ENCODE peak calls at places on chromosomes 4 and X, in five cellular contexts. V, S, R, C and T are unnamed samples.

GRCh38 chr4:96354036-96354712 is 514.3 kb downstream of the PDHA2 start:
- DNase-seq in S (no peak), R (no peak), C (no peak), V (no peak), T (no peak)

GRCh38 chrX:134654398-134655012 is 3.8 kb downstream of the PLAC1 start:
- DNase-seq in V (no peak), C (no peak), R (no peak), S (no peak), T (no peak)

GRCh38 chr4:184537269-184538022 is 63.1 kb upstream of the IRF2 start:
- DNase-seq in R (peak), S (peak), C (peak), V (peak), T (peak)

GRCh38 chrX:1481636-1482529 is 29.2 kb upstream of the ASMTL start:
- DNase-seq in V (peak), S (peak), R (peak), C (peak), T (peak)

GRCh38 chrX:101595739-101596419 is 21.9 kb downstream of the ARMCX6 start:
- DNase-seq in R (peak), C (peak), V (peak), S (peak), T (no peak)

GRCh38 chr4:29320947-29321583 is 1399.1 kb upstream of the PCDH7 start:
- DNase-seq in C (no peak), S (no peak), R (no peak), V (no peak), T (no peak)

GRCh38 chrX:121641560-121641959 is 594.1 kb downstream of the GLUD2 start:
- DNase-seq in S (no peak), V (peak), R (no peak), C (no peak), T (no peak)

GRCh38 chr4:146521543-146522097 is at the start of gene SLC10A7:
- DNase-seq in C (peak), R (peak), S (peak), V (peak), T (peak)

GRCh38 chrX:134543201-134543797 is 83.3 kb downstream of the HPRT1 start:
- DNase-seq in R (no peak), S (no peak), C (no peak), V (no peak), T (no peak)

GRCh38 chrX:19705196-19705769 is 182.1 kb downstream of the SH3KBP1 start:
- DNase-seq in V (no peak), S (no peak), R (no peak), C (no peak), T (no peak)

GRCh38 chr4:2745516-2745915 is 10.6 kb downstream of the TNIP2 start:
- DNase-seq in C (no peak), S (no peak), V (no peak), R (no peak), T (no peak)

GRCh38 chr4:184994010-184994622 is 24.2 kb upstream of the HELT start:
- DNase-seq in V (no peak), R (no peak), C (no peak), S (no peak), T (no peak)

GRCh38 chr4:57099363-57099762 is 10.8 kb downstream of the IGFBP7 start:
- DNase-seq in S (no peak), C (no peak), V (no peak), R (no peak), T (no peak)

GRCh38 chrX:134019567-134020206 is 34.3 kb upstream of the GPC3 start:
- DNase-seq in V (no peak), C (no peak), S (no peak), R (no peak), T (no peak)

GRCh38 chr4:2977116-2978097 is 14.0 kb downstream of the GRK4 start:
- DNase-seq in V (no peak), C (no peak), R (no peak), S (no peak), T (no peak)

GRCh38 chr4:26362745-26363439 is 42.1 kb downstream of the RBPJ start:
- DNase-seq in S (no peak), R (no peak), V (no peak), C (no peak), T (no peak)

GRCh38 chr4:101103381-101104142 is 243.8 kb downstream of the PPP3CA start:
- DNase-seq in S (no peak), C (no peak), R (no peak), V (no peak), T (no peak)

GRCh38 chr4:13988347-13989265 is 361.1 kb upstream of the BOD1L1 start:
- DNase-seq in R (no peak), C (no peak), V (peak), S (no peak), T (no peak)

GRCh38 chrX:74291964-74292891 is 11.8 kb upstream of the ZCCHC13 start:
- DNase-seq in R (peak), S (peak), C (peak), V (peak), T (peak)

GRCh38 chr4:155208258-155209054 is at the start of gene NPY2R:
- DNase-seq in R (peak), S (peak), C (no peak), V (no peak), T (peak)

GRCh38 chr4:155207534-155208257 is 740 bp upstream of the NPY2R start:
- DNase-seq in R (peak), C (no peak), S (peak), V (no peak), T (peak)
- TF ChIP-seq CTCF in R (peak), C (no peak), S (peak), V (no peak), T (no peak)

DNA sequence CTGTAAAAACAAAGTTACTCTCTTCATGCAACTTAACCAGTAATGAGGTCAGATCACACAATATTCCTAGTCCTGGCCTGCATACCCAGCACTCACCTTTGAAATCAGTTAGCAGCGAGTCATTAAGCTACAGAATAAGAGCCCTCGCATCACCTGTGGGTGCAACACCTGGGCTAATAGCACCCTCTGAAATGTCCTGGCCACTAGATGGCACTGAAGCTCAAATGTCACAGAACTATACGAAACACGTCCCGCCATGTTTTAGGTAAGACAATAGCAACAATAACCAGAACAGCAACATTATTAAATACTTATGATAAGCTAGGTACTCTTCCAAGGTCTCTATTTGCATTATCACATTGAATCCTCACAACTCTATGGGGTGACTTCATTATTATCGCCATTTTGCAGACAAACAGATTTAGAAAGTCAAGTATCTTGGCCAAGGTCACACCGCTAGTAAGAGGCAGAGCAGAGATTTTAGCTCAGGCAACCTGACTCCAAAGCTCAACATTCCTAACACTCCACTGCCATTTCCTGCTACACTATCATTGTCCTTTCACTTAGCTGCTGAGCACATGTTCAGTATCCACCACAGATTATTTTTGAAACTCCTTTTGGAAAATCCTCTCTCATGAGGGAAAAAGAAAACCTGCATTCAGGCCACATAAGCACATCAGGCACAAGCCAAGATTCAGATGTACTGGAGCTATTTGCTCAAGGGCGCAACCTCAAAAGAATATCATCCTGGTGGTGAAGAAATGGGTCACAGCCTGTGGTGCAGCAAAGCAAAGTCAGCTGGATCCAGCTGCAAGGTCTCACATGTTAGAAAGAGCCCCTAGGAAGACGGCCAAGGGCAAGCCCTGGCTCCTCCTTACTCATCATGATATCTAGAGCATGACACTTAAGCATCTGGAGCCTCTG is 59.5 kb upstream of the KDR start:
- DNase-seq in R (no peak), V (no peak), S (no peak), C (peak), T (no peak)
- TF ChIP-seq CTCF in R (peak), V (peak), S (peak), C (peak), T (no peak)

GRCh38 chrX:93580634-93581033 is 92.7 kb downstream of the NAP1L3 start:
- DNase-seq in R (no peak), V (no peak), S (no peak), C (no peak), T (no peak)
- TF ChIP-seq CTCF in R (no peak), V (no peak), S (no peak), C (no peak), T (no peak)

GRCh38 chr4:41216294-41217019 is 2.1 kb upstream of the APBB2 start:
- DNase-seq in C (peak), V (peak), R (peak), S (peak), T (peak)

GRCh38 chr4:41215969-41216293 is 1.6 kb upstream of the APBB2 start:
- DNase-seq in V (no peak), C (no peak), S (no peak), R (no peak), T (no peak)

GRCh38 chr4:41218703-41219102 is 4.4 kb upstream of the APBB2 start:
- DNase-seq in R (no peak), V (no peak), S (no peak), C (no peak), T (no peak)

GRCh38 chr4:41217020-41217333 is 2.6 kb upstream of the APBB2 start:
- DNase-seq in R (no peak), S (no peak), C (no peak), V (no peak), T (no peak)

DNA sequence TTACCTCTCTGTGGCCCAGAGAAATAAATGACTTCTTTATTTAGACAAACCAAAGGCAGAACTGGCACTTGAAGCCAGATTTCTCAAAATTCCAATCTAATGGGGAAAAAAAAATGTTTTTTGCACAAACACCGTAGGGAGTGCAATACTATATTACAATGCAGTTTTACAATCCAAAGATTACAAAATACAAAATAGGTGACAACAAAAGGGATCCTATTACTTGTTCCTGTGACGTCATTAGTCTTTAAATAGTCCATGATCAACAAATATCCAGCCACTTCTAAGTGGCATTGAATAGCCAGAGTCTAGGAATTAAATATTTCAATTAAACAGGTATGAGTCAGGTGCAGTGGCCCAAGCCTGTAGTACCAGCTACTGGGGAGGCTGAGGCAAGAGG is 3.0 kb upstream of the APBB2 start:
- DNase-seq in S (no peak), R (no peak), V (no peak), C (no peak), T (no peak)
- TF ChIP-seq CTCF in S (no peak), R (no peak), V (no peak), C (no peak), T (no peak)

DNA sequence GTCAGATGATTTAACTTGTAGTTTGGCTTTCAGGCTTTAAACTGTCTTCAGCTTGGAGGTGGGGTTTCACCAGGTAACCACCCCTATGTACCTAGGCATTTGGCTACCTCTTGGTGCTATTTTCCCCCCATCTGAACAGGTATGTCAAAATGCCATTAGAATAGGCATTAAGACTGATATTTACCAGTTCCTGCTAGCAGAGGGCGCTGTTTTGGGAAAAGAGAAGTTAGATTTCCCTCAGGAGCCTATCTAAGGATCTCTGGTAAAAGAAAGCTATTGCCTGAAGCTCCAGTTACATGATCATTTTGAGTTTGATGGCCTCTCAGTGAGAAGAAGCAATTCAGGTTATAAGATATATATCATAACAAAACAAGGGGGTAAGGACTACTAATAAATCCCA is 879.1 kb downstream of the SH3BGRL start:
- DNase-seq in S (no peak), V (no peak), R (no peak), C (no peak), T (no peak)
- TF ChIP-seq CTCF in S (no peak), V (peak), R (no peak), C (no peak), T (peak)

DNA sequence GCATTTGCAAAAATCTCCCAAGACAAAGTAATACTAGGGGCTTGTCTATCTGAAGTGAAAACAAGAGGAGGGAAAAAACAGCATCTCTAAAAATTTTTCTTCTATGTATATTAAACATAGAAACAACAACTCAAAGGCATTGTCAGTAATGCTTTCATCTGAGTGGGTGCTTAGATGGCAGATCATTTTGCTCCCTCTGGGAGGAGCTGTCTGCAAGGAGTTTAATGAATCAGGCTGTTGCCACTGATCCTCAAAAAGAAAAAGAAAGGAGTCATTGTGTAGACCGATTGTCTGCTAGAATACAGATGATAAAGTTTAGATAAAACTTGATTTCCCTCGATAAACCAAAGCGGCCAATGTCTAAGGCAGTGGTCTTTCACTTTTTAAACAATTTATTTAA is 49.7 kb upstream of the KLHL8 start:
- DNase-seq in S (no peak), R (peak), C (peak), V (peak), T (no peak)
- TF ChIP-seq CTCF in S (peak), R (peak), C (peak), V (peak), T (no peak)

GRCh38 chrX:55206152-55206941 is 13.8 kb upstream of the PAGE5 start:
- DNase-seq in V (no peak), R (no peak), S (no peak), C (no peak), T (no peak)

GRCh38 chrX:55210931-55211677 is 9.0 kb upstream of the PAGE5 start:
- DNase-seq in S (no peak), V (no peak), R (no peak), C (no peak), T (no peak)
- TF ChIP-seq CTCF in S (no peak), V (peak), R (no peak), C (peak), T (no peak)

GRCh38 chrX:50081282-50081955 is 119.4 kb downstream of the AKAP4 start:
- DNase-seq in V (no peak), S (peak), C (no peak), R (no peak), T (peak)
- TF ChIP-seq CTCF in V (peak), S (no peak), C (peak), R (peak), T (no peak)